ENCODE peak calls at places on chromosomes 4 and X, in five cellular contexts. X is heart left ventricle, K is body of pancreas, L is HFF-Myc, S is AG04449. I is an unnamed sample.

GRCh38 chrX:3771756-3772155 is 58.3 kb upstream of the PRKX start:
- DNase-seq in X (no peak), K (no peak), L (no peak), S (no peak), I (no peak)

GRCh38 chr4:152972821-152973613 is 36.9 kb downstream of the FHDC1 start:
- DNase-seq in X (no peak), K (no peak), L (peak; percentile 55), S (peak; percentile 90), I (peak; percentile 52)

GRCh38 chrX:46758163-46758955 is 559 bp downstream of the SLC9A7 start:
- DNase-seq in X (no peak), K (peak; percentile 18), L (no peak), S (no peak), I (no peak)

GRCh38 chrX:11407331-11408110 is 114.3 kb downstream of the AMELX start:
- DNase-seq in X (no peak), K (no peak), L (no peak), S (no peak), I (no peak)

GRCh38 chr4:128802680-128803628 is 6.5 kb upstream of the JADE1 start:
- DNase-seq in X (no peak), K (no peak), L (no peak), S (no peak), I (no peak)

GRCh38 chr4:148618856-148619255 is 176.6 kb upstream of the NR3C2 start:
- DNase-seq in X (no peak), K (no peak), L (no peak), S (no peak), I (no peak)

GRCh38 chr4:105923507-105924238 is 28.4 kb downstream of the NPNT start:
- DNase-seq in X (no peak), K (no peak), L (peak; percentile 9), S (no peak), I (no peak)

GRCh38 chr4:23290656-23291055 is 597.9 kb downstream of the GBA3 start:
- DNase-seq in X (no peak), K (no peak), L (no peak), S (no peak), I (no peak)

GRCh38 chr4:2393353-2394270 is 24.8 kb downstream of the ZFYVE28 start:
- DNase-seq in X (no peak), K (peak; percentile 63), L (no peak), S (no peak), I (no peak)

GRCh38 chr4:7811536-7812190 is 128.0 kb downstream of the AFAP1 start:
- DNase-seq in X (peak; percentile 85), K (no peak), L (no peak), S (no peak), I (peak; percentile 61)

GRCh38 chr4:1010522-1011021 is 854 bp upstream of the FGFRL1 start:
- DNase-seq in X (peak; percentile 72), K (peak; percentile 69), L (no peak), S (peak; percentile 14), I (peak; percentile 54)

GRCh38 chr4:65661469-65661868 is 8.8 kb downstream of the EPHA5 start:
- DNase-seq in X (no peak), K (peak; percentile 46), L (no peak), S (no peak), I (no peak)

GRCh38 chrX:100635040-100635439 is 1.6 kb downstream of the TSPAN6 start:
- DNase-seq in X (no peak), K (no peak), L (no peak), S (no peak), I (no peak)

DNA sequence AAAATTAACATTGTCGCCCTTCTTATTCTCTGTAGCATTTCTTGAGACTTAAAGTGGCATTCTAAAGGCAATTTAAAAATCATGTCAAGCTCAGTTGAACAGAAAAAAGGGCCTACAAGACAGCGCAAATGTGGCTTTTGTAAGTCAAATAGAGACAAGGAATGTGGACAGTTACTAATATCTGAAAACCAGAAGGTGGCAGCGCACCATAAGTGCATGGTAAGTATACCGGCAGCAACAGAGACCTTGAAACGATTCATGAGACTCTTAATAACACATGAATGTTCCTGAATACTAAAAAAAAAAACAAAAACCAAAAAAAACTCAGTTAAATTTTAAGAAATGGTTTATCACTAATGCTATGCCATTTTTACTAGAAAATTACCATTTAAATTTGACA is 82.4 kb upstream of the HPRT1 start:
- DNase-seq in X (no peak), K (peak; percentile 31), L (no peak), S (peak; percentile 5), I (peak; percentile 8)
- TF ChIP-seq CTCF in X (peak; percentile 13), K (no peak), L (peak; percentile 24), S (peak; percentile 27), I (peak; percentile 37)

DNA sequence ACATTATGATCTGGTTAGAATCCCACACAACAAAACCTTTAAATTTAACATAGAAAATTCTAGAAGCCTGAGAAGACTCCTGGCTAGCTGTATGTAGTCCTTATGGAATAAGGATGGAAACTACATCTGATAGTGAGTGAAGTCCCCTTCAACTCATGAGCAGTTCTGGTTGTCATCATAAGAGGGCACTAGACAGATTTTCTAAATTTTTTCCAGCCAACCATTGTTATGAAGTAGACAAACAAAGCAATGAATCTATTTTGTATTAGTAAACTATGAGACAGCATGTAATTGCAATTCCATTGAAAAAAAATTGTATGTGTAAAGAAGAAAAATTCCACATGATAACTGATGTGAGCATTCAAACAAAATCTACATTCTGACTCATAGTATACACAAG is 35.2 kb downstream of the PWWP3B start:
- DNase-seq in X (no peak), K (no peak), L (no peak), S (no peak), I (no peak)
- TF ChIP-seq CTCF in X (no peak), K (no peak), L (no peak), S (no peak), I (no peak)

GRCh38 chrX:49117597-49117996 is 5.9 kb downstream of the GPKOW start:
- DNase-seq in X (no peak), K (no peak), L (no peak), S (no peak), I (no peak)
- TF ChIP-seq CTCF in X (no peak), K (no peak), L (no peak), S (no peak), I (no peak)

GRCh38 chrX:38717871-38718270 is 83.4 kb upstream of the MID1IP1 start:
- DNase-seq in X (no peak), K (no peak), L (peak; percentile 2), S (no peak), I (no peak)
- TF ChIP-seq CTCF in X (peak; percentile 52), K (no peak), L (peak; percentile 60), S (peak; percentile 46), I (peak; percentile 50)

GRCh38 chr4:158171456-158171790 is 1.4 kb downstream of the GASK1B start:
- DNase-seq in X (no peak), K (no peak), L (no peak), S (no peak), I (no peak)

GRCh38 chr4:158169931-158170690 is 2.7 kb downstream of the GASK1B start:
- DNase-seq in X (no peak), K (no peak), L (no peak), S (no peak), I (no peak)

GRCh38 chr4:158172196-158172557 is 648 bp downstream of the GASK1B start:
- DNase-seq in X (no peak), K (no peak), L (no peak), S (no peak), I (no peak)

GRCh38 chr4:158169516-158169915 is 3.3 kb downstream of the GASK1B start:
- DNase-seq in X (no peak), K (no peak), L (no peak), S (no peak), I (no peak)

GRCh38 chr4:158170691-158171455 is 2.0 kb downstream of the GASK1B start:
- DNase-seq in X (peak; percentile 89), K (peak; percentile 26), L (no peak), S (no peak), I (no peak)
- TF ChIP-seq CTCF in X (peak; percentile 71), K (no peak), L (peak; percentile 62), S (peak; percentile 25), I (peak; percentile 22)

GRCh38 chr4:89640620-89641366 is 196.2 kb downstream of the SNCA start:
- DNase-seq in X (peak; percentile 47), K (peak; percentile 52), L (peak; percentile 15), S (peak; percentile 2), I (peak; percentile 37)
- TF ChIP-seq CTCF in X (no peak), K (peak; percentile 26), L (peak; percentile 76), S (peak; percentile 80), I (peak; percentile 79)

GRCh38 chr4:24557036-24558022 is 27.0 kb downstream of the DHX15 start:
- DNase-seq in X (no peak), K (no peak), L (no peak), S (no peak), I (no peak)

GRCh38 chr4:24550773-24551172 is 33.6 kb downstream of the DHX15 start:
- DNase-seq in X (no peak), K (no peak), L (no peak), S (no peak), I (no peak)

GRCh38 chr4:24547979-24548378 is 36.4 kb downstream of the DHX15 start:
- DNase-seq in X (no peak), K (no peak), L (no peak), S (no peak), I (no peak)

GRCh38 chr4:24551492-24552330 is 32.6 kb downstream of the DHX15 start:
- DNase-seq in X (no peak), K (no peak), L (no peak), S (no peak), I (no peak)
- TF ChIP-seq CTCF in X (peak; percentile 35), K (peak; percentile 15), L (peak; percentile 32), S (no peak), I (peak; percentile 34)

GRCh38 chr4:56908206-56909082 is 744 bp downstream of the REST start:
- DNase-seq in X (peak; percentile 76), K (peak; percentile 66), L (no peak), S (no peak), I (no peak)
- TF ChIP-seq CTCF in X (no peak), K (no peak), L (no peak), S (no peak), I (no peak)

GRCh38 chr4:104066533-104066932 is 346.7 kb upstream of the TACR3 start:
- DNase-seq in X (no peak), K (no peak), L (no peak), S (no peak), I (no peak)

GRCh38 chr4:104063341-104063740 is 343.6 kb upstream of the TACR3 start:
- DNase-seq in X (no peak), K (no peak), L (no peak), S (no peak), I (no peak)

GRCh38 chr4:104064650-104065577 is 345.1 kb upstream of the TACR3 start:
- DNase-seq in X (peak; percentile 45), K (peak; percentile 64), L (no peak), S (no peak), I (no peak)
- TF ChIP-seq CTCF in X (no peak), K (peak; percentile 63), L (no peak), S (no peak), I (no peak)